ENCODE peak calls at places on chromosomes 16 and 17, in seven cellular contexts. K is cardiac muscle cell, J is OCI-LY7, B is GM23248, D is IMR-90, T is spleen, C is tibial artery. W is an unnamed sample.
A peak's percentile ranks its signal among the peaks of the same experiment; 100 is the strongest.

GRCh38 chr16:3793161-3793576 is 75.8 kb upstream of the TRAP1 start:
- DNase-seq in T (no peak), D (no peak), C (peak; percentile 75), K (peak; percentile 24), B (no peak), J (no peak), W (no peak)

GRCh38 chr17:33482636-33483035 is 189.5 kb upstream of the ASIC2 start:
- DNase-seq in D (no peak), T (no peak), C (no peak), K (no peak), J (no peak), B (no peak), W (no peak)

GRCh38 chr17:82565551-82565950 is 46.0 kb downstream of the FOXK2 start:
- DNase-seq in K (no peak), D (no peak), T (no peak), C (no peak), J (no peak), B (no peak), W (no peak)

GRCh38 chr17:27550974-27551505 is 79.9 kb upstream of the LGALS9 start:
- DNase-seq in D (no peak), K (no peak), J (no peak), B (no peak), T (peak; percentile 27), C (no peak), W (no peak)

GRCh38 chr17:34283571-34283970 is 2.0 kb upstream of the CCL11 start:
- DNase-seq in J (no peak), C (no peak), D (no peak), B (no peak), K (no peak), T (no peak), W (no peak)

GRCh38 chr16:6193718-6194117 is 1096.1 kb upstream of the EEF2KMT start:
- DNase-seq in J (no peak), K (no peak), D (no peak), T (no peak), C (no peak), B (peak; percentile 4), W (no peak)

GRCh38 chr16:67391424-67392300 is 1.6 kb downstream of the TPPP3 start:
- DNase-seq in C (peak; percentile 60), T (peak; percentile 64), J (no peak), K (no peak), D (no peak), B (peak; percentile 49), W (no peak)

GRCh38 chr17:45293413-45294211 is 23.2 kb downstream of the MAP3K14 start:
- DNase-seq in B (peak; percentile 96), J (no peak), K (peak; percentile 90), T (peak; percentile 82), C (peak; percentile 94), D (peak; percentile 91), W (peak; percentile 74)

GRCh38 chr16:70416748-70417616 is 21.9 kb downstream of the ST3GAL2 start:
- DNase-seq in D (no peak), C (no peak), K (no peak), B (no peak), J (peak; percentile 73), T (no peak), W (no peak)

GRCh38 chr16:22194707-22195444 is 11.2 kb upstream of the EEF2K start:
- DNase-seq in J (no peak), T (no peak), D (no peak), K (no peak), B (no peak), C (no peak), W (no peak)

DNA sequence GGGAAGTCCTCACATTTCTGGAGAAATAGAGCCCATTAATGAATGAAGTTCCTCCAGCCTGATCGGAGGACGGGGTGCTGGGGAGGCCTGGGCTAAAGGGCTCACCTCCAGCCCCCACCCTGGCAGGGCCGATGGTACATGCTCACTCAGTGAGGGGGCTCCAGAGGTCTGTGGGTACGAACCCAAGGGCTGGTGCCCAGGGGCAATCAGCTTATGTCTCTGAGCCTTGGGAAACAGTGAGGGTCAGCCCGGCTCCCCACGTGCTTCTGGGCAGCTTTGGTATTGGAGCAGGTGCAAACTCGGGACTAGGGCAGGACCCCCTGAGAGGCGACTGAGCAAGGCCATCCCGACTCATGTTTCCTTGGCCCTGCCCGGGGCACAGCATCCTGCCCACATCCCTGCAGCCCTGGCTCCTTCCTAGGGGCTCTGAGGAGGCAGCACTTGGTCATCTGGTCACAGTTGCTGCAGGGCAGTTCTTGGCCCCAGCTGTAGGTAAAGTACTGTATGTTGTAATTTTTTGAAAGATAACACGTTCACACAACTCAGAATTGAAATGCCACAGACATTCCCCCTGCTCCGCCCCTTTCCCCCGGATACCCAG is 969 bp upstream of the CETP start:
- DNase-seq in C (peak; percentile 59), T (peak; percentile 60), K (peak; percentile 73), D (peak; percentile 51), J (no peak), B (no peak), W (peak; percentile 24)
- H3K4me1 ChIP-seq in C (peaks cover 10% of the 10 kb centered on the region), T (peaks cover 49% of the 10 kb centered on the region), K (peaks cover 15% of the 10 kb centered on the region), D (peaks cover 26% of the 10 kb centered on the region), J (peaks cover 22% of the 10 kb centered on the region), B (peaks cover 11% of the 10 kb centered on the region), W (no peaks in the 10 kb centered on the region)

DNA sequence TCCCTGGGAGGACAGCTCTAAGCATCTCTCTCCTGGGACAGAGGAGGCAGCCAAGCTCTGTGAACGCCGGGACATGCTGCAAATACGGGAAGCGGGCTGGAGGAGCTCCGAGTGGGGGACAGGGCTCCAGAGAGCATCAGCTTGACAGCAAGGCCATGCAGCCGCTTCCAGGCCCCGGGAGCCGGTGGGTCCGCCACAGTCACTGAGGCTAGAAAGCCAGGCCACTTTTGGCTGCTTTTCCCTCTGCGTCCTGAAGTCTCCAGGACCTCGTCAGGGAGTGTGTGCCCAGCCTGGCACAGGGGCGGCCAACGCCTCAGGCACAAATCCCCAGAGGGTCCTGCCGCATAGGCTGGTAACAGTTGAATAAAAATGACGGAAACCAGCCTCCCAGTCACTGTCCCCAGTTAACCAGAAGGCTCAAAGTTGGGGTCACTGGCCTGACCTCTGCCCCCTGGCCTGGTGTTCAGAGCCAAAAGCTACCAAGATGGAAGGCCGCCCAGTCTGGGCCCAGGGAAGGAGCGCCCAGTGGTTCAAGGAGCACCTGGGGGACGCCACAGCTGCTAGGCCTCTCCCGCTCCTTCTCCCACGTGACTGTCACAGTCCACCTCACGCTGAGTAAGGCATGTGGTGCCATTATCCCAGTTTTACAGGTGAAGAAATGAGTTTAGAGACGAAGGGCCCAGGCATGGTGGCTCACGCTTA is 3.2 kb upstream of the TRIM65 start:
- DNase-seq in J (no peak), D (no peak), B (no peak), C (no peak), T (peak; percentile 69), K (no peak), W (no peak)
- H3K36me3 ChIP-seq in J (peaks cover 62% of the 10 kb centered on the region), D (peaks cover 30% of the 10 kb centered on the region), B (no peaks in the 10 kb centered on the region), C (peaks cover 49% of the 10 kb centered on the region), T (peaks cover 42% of the 10 kb centered on the region), K (peaks cover 31% of the 10 kb centered on the region), W (peaks cover 43% of the 10 kb centered on the region)

GRCh38 chr17:59671386-59671785 is 35.8 kb downstream of the PTRH2 start:
- DNase-seq in K (no peak), C (no peak), J (no peak), T (no peak), D (peak; percentile 20), B (peak; percentile 44), W (no peak)
- H3K4me1 ChIP-seq in K (no peaks in the 10 kb centered on the region), C (no peaks in the 10 kb centered on the region), J (no peaks in the 10 kb centered on the region), T (peaks cover 38% of the 10 kb centered on the region), D (peaks cover 13% of the 10 kb centered on the region), B (peaks cover 53% of the 10 kb centered on the region), W (no peaks in the 10 kb centered on the region)

GRCh38 chr17:78049609-78050008 is 78.9 kb downstream of the TMC6 start:
- DNase-seq in B (no peak), D (no peak), T (no peak), J (no peak), C (no peak), K (no peak), W (no peak)
- H3K36me3 ChIP-seq in B (peaks cover 8% of the 10 kb centered on the region), D (peaks cover 31% of the 10 kb centered on the region), T (peaks cover 28% of the 10 kb centered on the region), J (peaks cover 34% of the 10 kb centered on the region), C (peaks cover 48% of the 10 kb centered on the region), K (peaks cover 14% of the 10 kb centered on the region), W (peaks cover 47% of the 10 kb centered on the region)

W was measured in BE2C.